ENCODE peak calls at places on chromosomes 2 and 18, in eight cellular contexts. One of them, this sample, is unnamed.

GRCh38 chr18:77063256-77063655 is 69.3 kb downstream of the MBP start:
- DNase-seq in AG09319: no peak
- DNase-seq in hypothalamus: no peak
- DNase-seq in memory B cell: peak
- DNase-seq in HuH-7: no peak
- DNase-seq in Right ventricle myocardium inferior: no peak
- DNase-seq in NAMALWA: peak
- DNase-seq in dermis microvascular lymphatic vessel endothelial cell: no peak
- DNase-seq in this sample: no peak

GRCh38 chr2:156145469-156145868 is 187.1 kb downstream of the NR4A2 start:
- DNase-seq in AG09319: no peak
- DNase-seq in hypothalamus: no peak
- DNase-seq in memory B cell: no peak
- DNase-seq in HuH-7: no peak
- DNase-seq in Right ventricle myocardium inferior: no peak
- DNase-seq in NAMALWA: no peak
- DNase-seq in dermis microvascular lymphatic vessel endothelial cell: no peak
- DNase-seq in this sample: no peak

GRCh38 chr2:143375376-143375880 is 246.2 kb downstream of the ARHGAP15 start:
- DNase-seq in AG09319: no peak
- DNase-seq in hypothalamus: no peak
- DNase-seq in memory B cell: no peak
- DNase-seq in HuH-7: no peak
- DNase-seq in Right ventricle myocardium inferior: no peak
- DNase-seq in NAMALWA: no peak
- DNase-seq in dermis microvascular lymphatic vessel endothelial cell: no peak
- DNase-seq in this sample: no peak

GRCh38 chr2:240124651-240125030 is 11.5 kb downstream of the COPS9 start:
- DNase-seq in AG09319: no peak
- DNase-seq in hypothalamus: no peak
- DNase-seq in memory B cell: no peak
- DNase-seq in HuH-7: no peak
- DNase-seq in Right ventricle myocardium inferior: no peak
- DNase-seq in NAMALWA: no peak
- DNase-seq in dermis microvascular lymphatic vessel endothelial cell: no peak
- DNase-seq in this sample: no peak

GRCh38 chr2:98604547-98604946 is 3.8 kb downstream of the COA5 start:
- DNase-seq in AG09319: peak
- DNase-seq in hypothalamus: no peak
- DNase-seq in memory B cell: no peak
- DNase-seq in HuH-7: no peak
- DNase-seq in Right ventricle myocardium inferior: no peak
- DNase-seq in NAMALWA: no peak
- DNase-seq in dermis microvascular lymphatic vessel endothelial cell: no peak
- DNase-seq in this sample: no peak

GRCh38 chr2:84040281-84040680 is 418.8 kb downstream of the SUCLG1 start:
- DNase-seq in AG09319: no peak
- DNase-seq in hypothalamus: no peak
- DNase-seq in memory B cell: no peak
- DNase-seq in HuH-7: no peak
- DNase-seq in Right ventricle myocardium inferior: no peak
- DNase-seq in NAMALWA: no peak
- DNase-seq in dermis microvascular lymphatic vessel endothelial cell: no peak
- DNase-seq in this sample: no peak

GRCh38 chr2:137942037-137942784 is 22.1 kb upstream of the HNMT start:
- DNase-seq in AG09319: no peak
- DNase-seq in hypothalamus: no peak
- DNase-seq in memory B cell: no peak
- DNase-seq in HuH-7: no peak
- DNase-seq in Right ventricle myocardium inferior: no peak
- DNase-seq in NAMALWA: no peak
- DNase-seq in dermis microvascular lymphatic vessel endothelial cell: no peak
- DNase-seq in this sample: no peak

GRCh38 chr2:20609349-20609994 is 41.4 kb downstream of the HS1BP3 start:
- DNase-seq in AG09319: no peak
- DNase-seq in hypothalamus: no peak
- DNase-seq in memory B cell: no peak
- DNase-seq in HuH-7: no peak
- DNase-seq in Right ventricle myocardium inferior: no peak
- DNase-seq in NAMALWA: no peak
- DNase-seq in dermis microvascular lymphatic vessel endothelial cell: peak
- DNase-seq in this sample: no peak

GRCh38 chr2:224576098-224576715 is 9.0 kb downstream of the CUL3 start:
- DNase-seq in AG09319: no peak
- DNase-seq in hypothalamus: no peak
- DNase-seq in memory B cell: no peak
- DNase-seq in HuH-7: no peak
- DNase-seq in Right ventricle myocardium inferior: no peak
- DNase-seq in NAMALWA: no peak
- DNase-seq in dermis microvascular lymphatic vessel endothelial cell: no peak
- DNase-seq in this sample: no peak

GRCh38 chr2:131094655-131095281 is 1.5 kb upstream of the FAM168B start:
- DNase-seq in AG09319: no peak
- DNase-seq in hypothalamus: no peak
- DNase-seq in memory B cell: no peak
- DNase-seq in HuH-7: no peak
- DNase-seq in Right ventricle myocardium inferior: no peak
- DNase-seq in NAMALWA: no peak
- DNase-seq in dermis microvascular lymphatic vessel endothelial cell: peak
- DNase-seq in this sample: no peak

GRCh38 chr2:110740747-110741349 is 8.5 kb downstream of the ACOXL start:
- DNase-seq in AG09319: no peak
- DNase-seq in hypothalamus: no peak
- DNase-seq in memory B cell: no peak
- DNase-seq in HuH-7: no peak
- DNase-seq in Right ventricle myocardium inferior: no peak
- DNase-seq in NAMALWA: no peak
- DNase-seq in dermis microvascular lymphatic vessel endothelial cell: no peak
- DNase-seq in this sample: no peak

GRCh38 chr2:215119847-215120246 is 18.6 kb downstream of the ABCA12 start:
- DNase-seq in AG09319: no peak
- DNase-seq in hypothalamus: no peak
- DNase-seq in memory B cell: no peak
- DNase-seq in HuH-7: no peak
- DNase-seq in Right ventricle myocardium inferior: no peak
- DNase-seq in NAMALWA: no peak
- DNase-seq in dermis microvascular lymphatic vessel endothelial cell: no peak
- DNase-seq in this sample: no peak

GRCh38 chr18:56257215-56257614 is 381.2 kb downstream of the TXNL1 start:
- DNase-seq in AG09319: no peak
- DNase-seq in hypothalamus: no peak
- DNase-seq in memory B cell: no peak
- DNase-seq in HuH-7: no peak
- DNase-seq in Right ventricle myocardium inferior: no peak
- DNase-seq in NAMALWA: no peak
- DNase-seq in dermis microvascular lymphatic vessel endothelial cell: peak
- DNase-seq in this sample: no peak

GRCh38 chr18:35153609-35154273 is 87.1 kb upstream of the ZNF397 start:
- DNase-seq in AG09319: no peak
- DNase-seq in hypothalamus: no peak
- DNase-seq in memory B cell: no peak
- DNase-seq in HuH-7: no peak
- DNase-seq in Right ventricle myocardium inferior: no peak
- DNase-seq in NAMALWA: no peak
- DNase-seq in dermis microvascular lymphatic vessel endothelial cell: no peak
- DNase-seq in this sample: no peak

GRCh38 chr2:65024149-65024829 is 31.9 kb upstream of the CEP68 start:
- DNase-seq in AG09319: peak
- DNase-seq in hypothalamus: no peak
- DNase-seq in memory B cell: no peak
- DNase-seq in HuH-7: no peak
- DNase-seq in Right ventricle myocardium inferior: no peak
- DNase-seq in NAMALWA: no peak
- DNase-seq in dermis microvascular lymphatic vessel endothelial cell: no peak
- DNase-seq in this sample: no peak

GRCh38 chr18:8724452-8724851 is 19.1 kb downstream of the MTCL1 start:
- DNase-seq in AG09319: no peak
- DNase-seq in hypothalamus: no peak
- DNase-seq in memory B cell: no peak
- DNase-seq in HuH-7: no peak
- DNase-seq in Right ventricle myocardium inferior: no peak
- DNase-seq in NAMALWA: no peak
- DNase-seq in dermis microvascular lymphatic vessel endothelial cell: no peak
- DNase-seq in this sample: no peak

GRCh38 chr2:215431778-215432758 is 3.8 kb downstream of the FN1 start:
- DNase-seq in AG09319: no peak
- DNase-seq in hypothalamus: no peak
- DNase-seq in memory B cell: no peak
- DNase-seq in HuH-7: no peak
- DNase-seq in Right ventricle myocardium inferior: no peak
- DNase-seq in NAMALWA: no peak
- DNase-seq in dermis microvascular lymphatic vessel endothelial cell: peak
- DNase-seq in this sample: no peak

GRCh38 chr18:6920099-6920955 is 190.8 kb downstream of the ARHGAP28 start:
- DNase-seq in AG09319: peak
- DNase-seq in hypothalamus: no peak
- DNase-seq in memory B cell: no peak
- DNase-seq in HuH-7: peak
- DNase-seq in Right ventricle myocardium inferior: no peak
- DNase-seq in NAMALWA: peak
- DNase-seq in dermis microvascular lymphatic vessel endothelial cell: peak
- DNase-seq in this sample: no peak

GRCh38 chr2:60465736-60466135 is 87.7 kb downstream of the BCL11A start:
- DNase-seq in AG09319: no peak
- DNase-seq in hypothalamus: no peak
- DNase-seq in memory B cell: no peak
- DNase-seq in HuH-7: no peak
- DNase-seq in Right ventricle myocardium inferior: no peak
- DNase-seq in NAMALWA: no peak
- DNase-seq in dermis microvascular lymphatic vessel endothelial cell: no peak
- DNase-seq in this sample: no peak

GRCh38 chr18:3923750-3924149 is 473.8 kb downstream of the TGIF1 start:
- DNase-seq in AG09319: no peak
- DNase-seq in hypothalamus: no peak
- DNase-seq in memory B cell: no peak
- DNase-seq in HuH-7: no peak
- DNase-seq in Right ventricle myocardium inferior: no peak
- DNase-seq in NAMALWA: no peak
- DNase-seq in dermis microvascular lymphatic vessel endothelial cell: no peak
- DNase-seq in this sample: no peak

GRCh38 chr18:14100503-14101286 is 31.5 kb downstream of the ZNF519 start:
- DNase-seq in AG09319: no peak
- DNase-seq in hypothalamus: no peak
- DNase-seq in memory B cell: no peak
- DNase-seq in HuH-7: no peak
- DNase-seq in Right ventricle myocardium inferior: no peak
- DNase-seq in NAMALWA: no peak
- DNase-seq in dermis microvascular lymphatic vessel endothelial cell: no peak
- DNase-seq in this sample: no peak

GRCh38 chr18:9067823-9068222 is 34.7 kb upstream of the NDUFV2 start:
- DNase-seq in AG09319: no peak
- DNase-seq in hypothalamus: no peak
- DNase-seq in memory B cell: no peak
- DNase-seq in HuH-7: no peak
- DNase-seq in Right ventricle myocardium inferior: no peak
- DNase-seq in NAMALWA: no peak
- DNase-seq in dermis microvascular lymphatic vessel endothelial cell: no peak
- DNase-seq in this sample: no peak

GRCh38 chr2:54597153-54597827 is 126.2 kb upstream of the EML6 start:
- DNase-seq in AG09319: no peak
- DNase-seq in hypothalamus: no peak
- DNase-seq in memory B cell: no peak
- DNase-seq in HuH-7: no peak
- DNase-seq in Right ventricle myocardium inferior: no peak
- DNase-seq in NAMALWA: peak
- DNase-seq in dermis microvascular lymphatic vessel endothelial cell: no peak
- DNase-seq in this sample: no peak

GRCh38 chr18:23484783-23485182 is 18.5 kb upstream of the RMC1 start:
- DNase-seq in AG09319: no peak
- DNase-seq in hypothalamus: no peak
- DNase-seq in memory B cell: no peak
- DNase-seq in HuH-7: no peak
- DNase-seq in Right ventricle myocardium inferior: no peak
- DNase-seq in NAMALWA: no peak
- DNase-seq in dermis microvascular lymphatic vessel endothelial cell: no peak
- DNase-seq in this sample: no peak

This sample was measured in pulmonary artery endothelial cell.